ENCODE peak calls at places on chromosome 4, in eight cellular contexts. B, O, Y, N, X, P, H and D are unnamed samples.

GRCh38 chr4:148774134-148774533 is 331.9 kb upstream of the NR3C2 start:
- DNase-seq in B (no peak), O (no peak), Y (no peak), N (no peak), X (no peak), P (no peak), H (no peak), D (no peak)

GRCh38 chr4:37717575-37717974 is 31.4 kb upstream of the RELL1 start:
- DNase-seq in B (no peak), O (no peak), Y (no peak), N (no peak), X (no peak), P (no peak), H (no peak), D (no peak)

GRCh38 chr4:114684462-114684861 is 85.9 kb downstream of the UGT8 start:
- DNase-seq in B (no peak), O (no peak), Y (no peak), N (no peak), X (no peak), P (no peak), H (no peak), D (no peak)

GRCh38 chr4:98864560-98864959 is 64.4 kb downstream of the EIF4E start:
- DNase-seq in B (no peak), O (no peak), Y (no peak), N (no peak), X (peak), P (no peak), H (no peak), D (no peak)

GRCh38 chr4:165326831-165327210 is 648 bp upstream of the MSMO1 start:
- DNase-seq in B (no peak), O (peak), Y (no peak), N (no peak), X (no peak), P (peak), H (no peak), D (peak)

GRCh38 chr4:25900310-25900709 is 13.7 kb upstream of the SMIM20 start:
- DNase-seq in B (no peak), O (no peak), Y (no peak), N (no peak), X (no peak), P (no peak), H (no peak), D (no peak)

GRCh38 chr4:141329174-141329569 is 108.5 kb downstream of the ZNF330 start:
- DNase-seq in B (no peak), O (peak), Y (no peak), N (no peak), X (no peak), P (no peak), H (no peak), D (no peak)

GRCh38 chr4:39544580-39545315 is 17.5 kb upstream of the UGDH start:
- DNase-seq in B (no peak), O (no peak), Y (no peak), N (no peak), X (no peak), P (no peak), H (no peak), D (peak)

GRCh38 chr4:6342530-6343293 is 73.1 kb downstream of the WFS1 start:
- DNase-seq in B (no peak), O (no peak), Y (no peak), N (peak), X (no peak), P (no peak), H (peak), D (peak)